ENCODE peak calls at places on chromosomes 5 and 9, in four cellular contexts. L is AG04450, M is tibial artery, J is mesendoderm. I is an unnamed sample.

GRCh38 chr5:168579987-168580508 is 880 bp upstream of the PANK3 start:
- DNase-seq in L (no peak), M (no peak), J (no peak), I (no peak)

GRCh38 chr5:108061941-108062340 is 320.0 kb downstream of the FBXL17 start:
- DNase-seq in L (peak; percentile 1), M (no peak), J (no peak), I (no peak)

GRCh38 chr9:137458194-137459146 is 664 bp downstream of the NSMF start:
- DNase-seq in L (no peak), M (peak; percentile 33), J (no peak), I (peak; percentile 32)

GRCh38 chr5:68330564-68330963 is 115.0 kb downstream of the PIK3R1 start:
- DNase-seq in L (no peak), M (no peak), J (no peak), I (no peak)

GRCh38 chr5:126975791-126976190 is 54.6 kb downstream of the MARCHF3 start:
- DNase-seq in L (no peak), M (no peak), J (no peak), I (no peak)

GRCh38 chr5:32092938-32093812 is 80.9 kb downstream of the GOLPH3 start:
- DNase-seq in L (peak; percentile 38), M (peak; percentile 64), J (peak; percentile 88), I (peak; percentile 75)

GRCh38 chr9:18359335-18359734 is 114.6 kb upstream of the ADAMTSL1 start:
- DNase-seq in L (no peak), M (no peak), J (no peak), I (no peak)

GRCh38 chr9:92504881-92505280 is 22.6 kb upstream of the ASPN start:
- DNase-seq in L (no peak), M (no peak), J (no peak), I (no peak)

GRCh38 chr9:94675008-94675841 is 35.9 kb upstream of the FBP1 start:
- DNase-seq in L (no peak), M (no peak), J (no peak), I (no peak)

GRCh38 chr9:123371228-123371584 is 15.2 kb downstream of the CRB2 start:
- DNase-seq in L (no peak), M (no peak), J (no peak), I (no peak)

GRCh38 chr9:5580650-5581049 is 48.3 kb upstream of the RIC1 start:
- DNase-seq in L (no peak), M (no peak), J (no peak), I (no peak)

GRCh38 chr9:136538599-136539426 is 7.0 kb downstream of the NOTCH1 start:
- DNase-seq in L (no peak), M (peak; percentile 48), J (no peak), I (peak; percentile 61)

GRCh38 chr9:28365020-28365640 is 791.8 kb upstream of the C9orf72 start:
- DNase-seq in L (no peak), M (no peak), J (peak; percentile 80), I (peak; percentile 12)

GRCh38 chr5:68080282-68081050 is 135.1 kb upstream of the PIK3R1 start:
- DNase-seq in L (no peak), M (no peak), J (no peak), I (no peak)

GRCh38 chr5:168128154-168128553 is 163.3 kb upstream of the WWC1 start:
- DNase-seq in L (no peak), M (no peak), J (no peak), I (no peak)

GRCh38 chr5:135669416-135669815 is 90.6 kb upstream of the CXCL14 start:
- DNase-seq in L (no peak), M (no peak), J (no peak), I (no peak)

GRCh38 chr9:38126730-38127129 is 57.7 kb upstream of the SHB start:
- DNase-seq in L (no peak), M (no peak), J (no peak), I (no peak)

GRCh38 chr5:93582677-93583524 is at the start of gene NR2F1:
- DNase-seq in L (peak; percentile 99), M (peak; percentile 54), J (peak; percentile 95), I (peak; percentile 63)

GRCh38 chr9:121298689-121299112 is 30.7 kb downstream of the GSN start:
- DNase-seq in L (no peak), M (peak; percentile 67), J (peak; percentile 83), I (no peak)

GRCh38 chr5:172007153-172007794 is 836 bp upstream of the FBXW11 start:
- DNase-seq in L (no peak), M (no peak), J (peak; percentile 74), I (no peak)

GRCh38 chr9:130640681-130641080 is 23.7 kb upstream of the PRDM12 start:
- DNase-seq in L (no peak), M (no peak), J (peak; percentile 30), I (no peak)

GRCh38 chr9:77712533-77713130 is 64.5 kb upstream of the GNA14 start:
- DNase-seq in L (peak; percentile 64), M (no peak), J (no peak), I (peak; percentile 43)

GRCh38 chr9:27497883-27498553 is 26.1 kb upstream of the IFNK start:
- DNase-seq in L (no peak), M (no peak), J (no peak), I (no peak)

GRCh38 chr5:83957188-83957587 is 236.5 kb upstream of the HAPLN1 start:
- DNase-seq in L (no peak), M (no peak), J (peak; percentile 7), I (no peak)

GRCh38 chr9:115262952-115263351 is 145.0 kb upstream of the TNC start:
- DNase-seq in L (no peak), M (no peak), J (no peak), I (peak; percentile 68)

GRCh38 chr5:29853711-29854110 is 1339.8 kb upstream of the CDH6 start:
- DNase-seq in L (no peak), M (no peak), J (peak; percentile 2), I (no peak)

GRCh38 chr5:10645671-10646070 is 81.8 kb downstream of the ANKRD33B start:
- DNase-seq in L (no peak), M (no peak), J (no peak), I (no peak)

GRCh38 chr5:146203011-146203871 is at the start of gene RBM27:
- DNase-seq in L (peak; percentile 98), M (peak; percentile 97), J (peak; percentile 100), I (peak; percentile 100)

GRCh38 chr5:35644543-35644942 is 26.9 kb downstream of the SPEF2 start:
- DNase-seq in L (no peak), M (no peak), J (peak; percentile 66), I (no peak)

GRCh38 chr5:177469061-177469628 is 4.3 kb downstream of the DBN1 start:
- DNase-seq in L (no peak), M (no peak), J (peak; percentile 96), I (no peak)

GRCh38 chr9:12933957-12934356 is 159.1 kb downstream of the LURAP1L start:
- DNase-seq in L (no peak), M (no peak), J (peak; percentile 64), I (peak; percentile 26)

GRCh38 chr5:63228154-63228553 is 649.5 kb downstream of the LRRC70 start:
- DNase-seq in L (no peak), M (no peak), J (no peak), I (no peak)
- H3K27ac ChIP-seq in L (no peak overlapping the region), M (no peak overlapping the region), J (no peak overlapping the region), I (no peak overlapping the region)

DNA sequence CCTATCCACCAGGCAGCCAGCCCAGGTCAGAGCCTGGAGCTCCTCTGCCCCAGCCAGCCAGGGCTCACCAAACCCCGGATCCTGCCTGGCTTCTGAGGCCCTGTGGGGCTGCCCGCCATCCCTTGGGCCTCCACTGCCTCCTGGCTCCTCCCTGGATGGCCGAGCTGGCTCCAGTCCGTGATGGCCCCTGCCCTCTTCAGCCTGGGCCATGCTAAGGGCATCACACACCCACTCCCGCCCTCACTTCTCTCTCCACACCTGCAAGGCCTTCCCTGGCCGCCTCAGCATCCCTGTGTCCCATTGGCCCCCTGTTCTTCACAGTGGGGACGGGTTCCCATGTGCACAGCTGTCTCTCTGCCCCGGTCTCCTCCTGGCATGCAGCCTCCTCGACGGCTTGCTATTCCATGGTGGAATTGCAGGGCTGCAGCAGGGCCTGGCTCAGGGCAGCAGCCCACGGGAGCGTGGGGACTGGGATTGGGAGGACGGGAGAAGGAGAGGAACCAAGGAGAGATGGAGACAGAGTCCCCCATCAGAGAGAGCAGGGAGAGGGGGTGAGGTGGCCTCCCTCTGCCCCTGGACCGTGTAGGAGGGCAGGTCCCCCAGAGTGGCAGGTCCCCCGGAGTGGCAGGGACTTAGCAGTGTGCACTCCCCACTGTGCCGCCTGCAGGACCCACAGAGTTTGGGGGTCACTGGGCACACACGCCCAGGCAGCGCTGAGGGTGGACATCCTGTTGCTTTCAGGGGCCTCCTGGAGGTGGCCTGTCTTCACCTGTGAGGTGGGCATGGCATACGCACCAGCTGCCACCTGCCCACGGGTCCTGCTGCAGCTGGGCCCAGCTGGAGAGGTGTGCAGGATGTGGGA is 16.7 kb upstream of the RNU6ATAC start:
- DNase-seq in L (no peak), M (no peak), J (no peak), I (no peak)
- H3K27ac ChIP-seq in L (no peak overlapping the region), M (no peak overlapping the region), J (no peak overlapping the region), I (no peak overlapping the region)

GRCh38 chr9:76654051-76654461 is 110.2 kb upstream of the PCA3 start:
- DNase-seq in L (no peak), M (no peak), J (no peak), I (no peak)
- H3K27ac ChIP-seq in L (no peak overlapping the region), M (peak overlapping the region; percentile 54), J (no peak overlapping the region), I (no peak overlapping the region)

GRCh38 chr5:33726422-33727165 is 165.2 kb downstream of the ADAMTS12 start:
- DNase-seq in L (no peak), M (no peak), J (no peak), I (no peak)

GRCh38 chr5:33725846-33726245 is 165.9 kb downstream of the ADAMTS12 start:
- DNase-seq in L (no peak), M (no peak), J (no peak), I (no peak)

DNA sequence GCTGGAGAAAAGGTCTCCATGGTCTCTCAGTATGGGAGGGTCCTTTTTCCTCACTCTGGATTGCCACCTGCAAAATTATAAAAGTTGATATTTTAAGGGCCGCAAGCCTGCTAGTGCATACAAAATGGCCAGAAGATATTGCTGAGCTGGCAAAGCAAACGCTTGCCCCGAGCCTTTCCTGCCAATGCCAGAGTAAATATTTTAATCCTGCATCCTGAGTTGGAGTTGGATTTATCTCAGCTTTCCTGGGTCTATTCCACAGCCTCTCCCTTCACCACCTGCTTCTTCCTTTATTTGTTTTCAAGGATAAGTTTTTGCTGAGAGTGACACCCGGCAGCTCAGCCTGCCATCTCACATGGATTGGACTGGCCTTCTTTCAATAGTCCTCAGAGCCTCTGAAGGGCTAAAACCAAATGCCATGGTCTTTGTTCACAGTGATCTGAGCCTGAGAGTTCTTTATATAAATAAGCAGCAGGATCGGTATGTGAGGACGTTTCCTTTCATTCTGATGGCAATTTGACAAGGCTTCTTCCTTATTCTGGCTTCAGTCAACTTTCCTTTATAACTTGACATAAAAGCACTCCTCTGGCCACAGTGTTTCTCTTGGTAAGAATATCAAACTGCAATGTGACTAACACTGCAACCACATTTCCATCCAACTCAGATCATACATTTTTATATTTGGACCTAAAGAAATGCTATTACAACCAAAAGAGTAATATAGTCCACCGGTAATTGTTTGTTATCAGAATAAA is 170.1 kb downstream of the ADAMTS12 start:
- DNase-seq in L (peak; percentile 34), M (no peak), J (no peak), I (no peak)
- H3K27ac ChIP-seq in L (peak overlapping the region; percentile 35), M (no peak overlapping the region), J (no peak overlapping the region), I (no peak overlapping the region)

I was measured in RWPE1.